ENCODE peak calls at places on chromosome 13, in six cellular contexts. One of them, this sample, is unnamed.

GRCh38 chr13:45305079-45305478 is 35.9 kb downstream of the TPT1 start:
- DNase-seq in neural progenitor cell: no peak
- DNase-seq in PC-3: no peak
- DNase-seq in pancreas: no peak
- DNase-seq in Peyer's patch: no peak
- DNase-seq in uterus: no peak
- DNase-seq in this sample: no peak

GRCh38 chr13:74171621-74172020 is 37.4 kb upstream of the KLF12 start:
- DNase-seq in neural progenitor cell: no peak
- DNase-seq in PC-3: no peak
- DNase-seq in pancreas: no peak
- DNase-seq in Peyer's patch: no peak
- DNase-seq in uterus: no peak
- DNase-seq in this sample: no peak

GRCh38 chr13:114237415-114238112 is 2.9 kb downstream of the CDC16 start:
- DNase-seq in neural progenitor cell: no peak
- DNase-seq in PC-3: no peak
- DNase-seq in pancreas: no peak
- DNase-seq in Peyer's patch: no peak
- DNase-seq in uterus: no peak
- DNase-seq in this sample: no peak

GRCh38 chr13:112103260-112103843 is 36.4 kb downstream of the SOX1 start:
- DNase-seq in neural progenitor cell: peak; percentile 76
- DNase-seq in PC-3: no peak
- DNase-seq in pancreas: no peak
- DNase-seq in Peyer's patch: no peak
- DNase-seq in uterus: no peak
- DNase-seq in this sample: no peak

GRCh38 chr13:36736119-36736726 is 62.4 kb downstream of the SERTM1 start:
- DNase-seq in neural progenitor cell: peak; percentile 74
- DNase-seq in PC-3: peak; percentile 48
- DNase-seq in pancreas: no peak
- DNase-seq in Peyer's patch: peak; percentile 55
- DNase-seq in uterus: peak; percentile 70
- DNase-seq in this sample: peak; percentile 38

GRCh38 chr13:59914556-59914955 is 249.2 kb downstream of the DIAPH3 start:
- DNase-seq in neural progenitor cell: no peak
- DNase-seq in PC-3: no peak
- DNase-seq in pancreas: no peak
- DNase-seq in Peyer's patch: no peak
- DNase-seq in uterus: no peak
- DNase-seq in this sample: no peak

GRCh38 chr13:113425931-113426590 is 27.2 kb downstream of the ADPRHL1 start:
- DNase-seq in neural progenitor cell: peak; percentile 1
- DNase-seq in PC-3: peak; percentile 13
- DNase-seq in pancreas: no peak
- DNase-seq in Peyer's patch: no peak
- DNase-seq in uterus: no peak
- DNase-seq in this sample: no peak

GRCh38 chr13:76683168-76683567 is 203.0 kb downstream of the KCTD12 start:
- DNase-seq in neural progenitor cell: no peak
- DNase-seq in PC-3: no peak
- DNase-seq in pancreas: no peak
- DNase-seq in Peyer's patch: no peak
- DNase-seq in uterus: no peak
- DNase-seq in this sample: no peak

GRCh38 chr13:100106705-100107104 is 17.8 kb downstream of the PCCA start:
- DNase-seq in neural progenitor cell: no peak
- DNase-seq in PC-3: no peak
- DNase-seq in pancreas: no peak
- DNase-seq in Peyer's patch: no peak
- DNase-seq in uterus: no peak
- DNase-seq in this sample: no peak

DNA sequence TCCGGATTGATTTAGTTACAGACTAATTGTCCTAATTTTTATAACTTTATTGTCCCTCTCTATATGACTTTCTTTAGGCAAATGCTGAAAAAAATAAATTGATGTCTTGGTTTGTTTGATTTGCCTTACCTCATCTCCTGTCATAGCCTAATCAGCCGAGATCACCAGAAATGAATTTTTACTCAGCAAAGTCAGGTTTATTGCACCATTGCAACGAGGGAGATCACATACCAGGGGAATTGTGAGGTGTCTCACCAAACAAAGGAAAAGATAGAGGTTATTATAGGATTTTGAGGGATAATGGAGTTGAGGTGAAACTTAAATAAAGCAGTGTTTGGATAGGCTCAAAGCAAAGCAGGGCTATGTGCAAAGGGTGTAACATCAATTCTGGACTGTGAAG is 372.6 kb downstream of the OXGR1 start:
- DNase-seq in neural progenitor cell: no peak
- DNase-seq in PC-3: peak; percentile 67
- DNase-seq in pancreas: no peak
- DNase-seq in Peyer's patch: no peak
- DNase-seq in uterus: no peak
- DNase-seq in this sample: no peak
- TF ChIP-seq CTCF in neural progenitor cell: no peak
- TF ChIP-seq CTCF in PC-3: no peak
- TF ChIP-seq CTCF in pancreas: no peak
- TF ChIP-seq CTCF in Peyer's patch: no peak
- TF ChIP-seq CTCF in uterus: no peak
- TF ChIP-seq CTCF in this sample: no peak

GRCh38 chr13:31172535-31172934 is 10.8 kb upstream of the HSPH1 start:
- DNase-seq in neural progenitor cell: no peak
- DNase-seq in PC-3: peak; percentile 96
- DNase-seq in pancreas: no peak
- DNase-seq in Peyer's patch: no peak
- DNase-seq in uterus: no peak
- DNase-seq in this sample: peak; percentile 72
- H3K27ac ChIP-seq in neural progenitor cell: no peak overlapping the region
- H3K27ac ChIP-seq in PC-3: peak overlapping the region; percentile 56
- H3K27ac ChIP-seq in pancreas: no peak overlapping the region
- H3K27ac ChIP-seq in Peyer's patch: no peak overlapping the region
- H3K27ac ChIP-seq in uterus: no peak overlapping the region
- H3K27ac ChIP-seq in this sample: no peak overlapping the region

GRCh38 chr13:20720499-20720898 is 17.0 kb downstream of the IL17D start:
- DNase-seq in neural progenitor cell: no peak
- DNase-seq in PC-3: no peak
- DNase-seq in pancreas: no peak
- DNase-seq in Peyer's patch: no peak
- DNase-seq in uterus: no peak
- DNase-seq in this sample: no peak

GRCh38 chr13:20719783-20720182 is 16.3 kb downstream of the IL17D start:
- DNase-seq in neural progenitor cell: no peak
- DNase-seq in PC-3: no peak
- DNase-seq in pancreas: no peak
- DNase-seq in Peyer's patch: no peak
- DNase-seq in uterus: no peak
- DNase-seq in this sample: no peak

GRCh38 chr13:20721058-20721453 is 17.6 kb downstream of the IL17D start:
- DNase-seq in neural progenitor cell: no peak
- DNase-seq in PC-3: no peak
- DNase-seq in pancreas: no peak
- DNase-seq in Peyer's patch: no peak
- DNase-seq in uterus: no peak
- DNase-seq in this sample: no peak

GRCh38 chr13:20718958-20719566 is 15.6 kb downstream of the IL17D start:
- DNase-seq in neural progenitor cell: no peak
- DNase-seq in PC-3: no peak
- DNase-seq in pancreas: no peak
- DNase-seq in Peyer's patch: no peak
- DNase-seq in uterus: no peak
- DNase-seq in this sample: no peak

GRCh38 chr13:20721454-20722357 is 18.2 kb downstream of the IL17D start:
- DNase-seq in neural progenitor cell: peak; percentile 77
- DNase-seq in PC-3: peak; percentile 54
- DNase-seq in pancreas: peak; percentile 71
- DNase-seq in Peyer's patch: no peak
- DNase-seq in uterus: peak; percentile 61
- DNase-seq in this sample: peak; percentile 49
- TF ChIP-seq CTCF in neural progenitor cell: peak; percentile 16
- TF ChIP-seq CTCF in PC-3: no peak
- TF ChIP-seq CTCF in pancreas: no peak
- TF ChIP-seq CTCF in Peyer's patch: no peak
- TF ChIP-seq CTCF in uterus: no peak
- TF ChIP-seq CTCF in this sample: no peak

GRCh38 chr13:98174321-98174720 is 2.7 kb downstream of the RNF113B start:
- DNase-seq in neural progenitor cell: no peak
- DNase-seq in PC-3: no peak
- DNase-seq in pancreas: no peak
- DNase-seq in Peyer's patch: no peak
- DNase-seq in uterus: no peak
- DNase-seq in this sample: no peak
- H3K27ac ChIP-seq in neural progenitor cell: no peak overlapping the region
- H3K27ac ChIP-seq in PC-3: no peak overlapping the region
- H3K27ac ChIP-seq in pancreas: peak overlapping the region; percentile 47
- H3K27ac ChIP-seq in Peyer's patch: no peak overlapping the region
- H3K27ac ChIP-seq in uterus: no peak overlapping the region
- H3K27ac ChIP-seq in this sample: no peak overlapping the region

GRCh38 chr13:71677114-71677513 is 189.9 kb downstream of the DACH1 start:
- DNase-seq in neural progenitor cell: no peak
- DNase-seq in PC-3: no peak
- DNase-seq in pancreas: no peak
- DNase-seq in Peyer's patch: no peak
- DNase-seq in uterus: no peak
- DNase-seq in this sample: no peak

GRCh38 chr13:71672527-71672926 is 194.5 kb downstream of the DACH1 start:
- DNase-seq in neural progenitor cell: no peak
- DNase-seq in PC-3: peak; percentile 3
- DNase-seq in pancreas: no peak
- DNase-seq in Peyer's patch: no peak
- DNase-seq in uterus: no peak
- DNase-seq in this sample: no peak

GRCh38 chr13:71674776-71675352 is 192.1 kb downstream of the DACH1 start:
- DNase-seq in neural progenitor cell: no peak
- DNase-seq in PC-3: no peak
- DNase-seq in pancreas: no peak
- DNase-seq in Peyer's patch: no peak
- DNase-seq in uterus: no peak
- DNase-seq in this sample: no peak
- TF ChIP-seq CTCF in neural progenitor cell: peak; percentile 31
- TF ChIP-seq CTCF in PC-3: peak; percentile 34
- TF ChIP-seq CTCF in pancreas: no peak
- TF ChIP-seq CTCF in Peyer's patch: no peak
- TF ChIP-seq CTCF in uterus: no peak
- TF ChIP-seq CTCF in this sample: no peak

DNA sequence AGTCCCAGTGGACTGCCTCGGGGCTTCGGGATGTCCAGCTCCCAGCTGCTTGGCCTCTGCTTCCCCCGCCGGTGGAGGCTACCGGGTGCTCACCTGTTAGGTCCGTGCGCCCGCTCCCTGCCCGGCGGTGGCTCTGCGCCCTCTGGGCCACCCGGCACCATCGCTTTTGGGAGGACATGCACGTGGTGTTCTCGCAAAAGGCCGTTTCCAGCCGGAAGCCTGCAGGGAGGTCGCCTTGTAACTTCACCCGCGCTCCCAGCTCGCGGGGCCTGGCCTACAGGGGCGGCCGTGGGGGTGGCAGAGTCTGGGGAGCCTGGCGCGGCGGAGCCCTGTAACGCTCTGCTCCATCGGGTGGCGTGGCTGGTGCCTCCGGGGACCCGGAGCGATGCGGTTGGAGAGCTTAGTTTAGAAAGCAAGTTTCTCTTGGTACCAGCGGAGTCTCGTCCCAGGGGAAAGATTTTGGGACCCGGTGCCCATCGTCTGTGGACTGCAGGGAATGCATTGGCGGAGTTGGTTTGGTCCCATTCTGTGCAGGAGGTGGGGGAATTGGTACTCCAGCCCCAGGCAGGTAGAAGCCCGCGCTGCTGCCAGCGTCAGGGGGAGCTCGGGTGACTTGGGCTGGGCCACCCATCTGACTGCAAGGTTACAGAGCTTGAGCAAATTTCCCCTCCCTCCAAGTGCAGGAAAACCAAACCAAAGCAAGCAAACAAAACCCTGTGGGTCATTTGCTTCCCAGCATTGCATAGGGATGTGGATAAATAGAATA is 673 bp downstream of the SPATA13 start:
- DNase-seq in neural progenitor cell: peak; percentile 37
- DNase-seq in PC-3: peak; percentile 49
- DNase-seq in pancreas: peak; percentile 82
- DNase-seq in Peyer's patch: peak; percentile 62
- DNase-seq in uterus: no peak
- DNase-seq in this sample: peak; percentile 20
- H3K27ac ChIP-seq in neural progenitor cell: no peak overlapping the region
- H3K27ac ChIP-seq in PC-3: peak overlapping the region; percentile 65
- H3K27ac ChIP-seq in pancreas: peak overlapping the region; percentile 98
- H3K27ac ChIP-seq in Peyer's patch: peak overlapping the region; percentile 77
- H3K27ac ChIP-seq in uterus: peak overlapping the region; percentile 86
- H3K27ac ChIP-seq in this sample: no peak overlapping the region

GRCh38 chr13:103067751-103068563 is 1.7 kb upstream of the SLC10A2 start:
- DNase-seq in neural progenitor cell: no peak
- DNase-seq in PC-3: peak; percentile 6
- DNase-seq in pancreas: no peak
- DNase-seq in Peyer's patch: peak; percentile 89
- DNase-seq in uterus: no peak
- DNase-seq in this sample: peak; percentile 36
- TF ChIP-seq CTCF in neural progenitor cell: no peak
- TF ChIP-seq CTCF in PC-3: no peak
- TF ChIP-seq CTCF in pancreas: no peak
- TF ChIP-seq CTCF in Peyer's patch: no peak
- TF ChIP-seq CTCF in uterus: no peak
- TF ChIP-seq CTCF in this sample: no peak

DNA sequence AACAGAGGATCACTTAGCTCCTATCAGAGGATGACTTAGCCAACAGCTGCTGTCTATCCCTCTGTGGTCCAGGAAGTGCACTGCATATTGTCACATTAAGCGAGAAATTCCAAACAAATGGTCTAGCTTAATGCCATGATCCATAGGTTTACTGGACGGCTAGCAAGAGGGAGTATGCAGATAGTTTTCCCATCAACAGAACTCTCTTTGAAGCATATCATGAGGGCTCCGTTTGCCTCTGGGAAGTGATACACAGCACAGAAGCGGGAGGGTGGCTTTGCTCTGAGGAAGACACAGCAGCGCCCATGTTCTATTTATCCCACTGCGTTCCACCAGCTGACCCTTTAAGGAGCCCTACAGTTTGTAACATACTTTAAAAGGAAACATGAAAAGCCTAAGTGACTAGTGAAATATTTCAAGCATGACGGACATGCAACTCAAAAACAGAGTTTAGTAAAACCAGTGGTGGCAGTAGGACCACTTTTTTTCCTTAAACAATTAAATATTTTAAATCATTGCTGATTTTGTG is 52.7 kb downstream of the COL4A1 start:
- DNase-seq in neural progenitor cell: no peak
- DNase-seq in PC-3: no peak
- DNase-seq in pancreas: no peak
- DNase-seq in Peyer's patch: no peak
- DNase-seq in uterus: no peak
- DNase-seq in this sample: no peak
- H3K27ac ChIP-seq in neural progenitor cell: peak overlapping the region; percentile 8
- H3K27ac ChIP-seq in PC-3: no peak overlapping the region
- H3K27ac ChIP-seq in pancreas: no peak overlapping the region
- H3K27ac ChIP-seq in Peyer's patch: peak overlapping the region; percentile 3
- H3K27ac ChIP-seq in uterus: peak overlapping the region; percentile 71
- H3K27ac ChIP-seq in this sample: no peak overlapping the region